ENCODE peak calls at places on chromosomes 1 and 21, in five cellular contexts. One of them, this sample, is unnamed. For H3K36me3, the result is how much of the 10 kb centered on the place peaks cover.

GRCh38 chr1:179023946-179024345 is 1.7 kb upstream of the FAM20B start:
- DNase-seq in mesendoderm: no peak
- DNase-seq in IMR-90: no peak
- DNase-seq in H1: no peak
- DNase-seq in neuronal stem cell: no peak
- DNase-seq in this sample: no peak

GRCh38 chr1:220921498-220921897 is 42.3 kb downstream of the HLX start:
- DNase-seq in mesendoderm: peak
- DNase-seq in IMR-90: no peak
- DNase-seq in H1: no peak
- DNase-seq in neuronal stem cell: no peak
- DNase-seq in this sample: no peak

GRCh38 chr1:4461726-4462290 is 192.6 kb upstream of the AJAP1 start:
- DNase-seq in IMR-90: no peak
- DNase-seq in H1: no peak
- DNase-seq in neuronal stem cell: no peak
- DNase-seq in mesendoderm: no peak
- DNase-seq in this sample: no peak

GRCh38 chr1:207579436-207579799 is 65.5 kb upstream of the CR1L start:
- DNase-seq in H1: peak
- DNase-seq in IMR-90: peak
- DNase-seq in mesendoderm: peak
- DNase-seq in neuronal stem cell: peak
- DNase-seq in this sample: peak

GRCh38 chr1:24983006-24983680 is 53.1 kb upstream of the RUNX3 start:
- DNase-seq in H1: no peak
- DNase-seq in mesendoderm: no peak
- DNase-seq in IMR-90: no peak
- DNase-seq in neuronal stem cell: no peak
- DNase-seq in this sample: no peak

GRCh38 chr1:31442648-31442994 is 29.6 kb downstream of the SERINC2 start:
- DNase-seq in H1: no peak
- DNase-seq in IMR-90: no peak
- DNase-seq in neuronal stem cell: no peak
- DNase-seq in mesendoderm: no peak
- DNase-seq in this sample: no peak

GRCh38 chr1:39132505-39133339 is 71.8 kb upstream of the MACF1 start:
- DNase-seq in neuronal stem cell: peak
- DNase-seq in mesendoderm: peak
- DNase-seq in H1: peak
- DNase-seq in IMR-90: peak
- DNase-seq in this sample: peak

GRCh38 chr1:119298687-119299086 is 69.9 kb upstream of the HAO2 start:
- DNase-seq in H1: no peak
- DNase-seq in neuronal stem cell: no peak
- DNase-seq in mesendoderm: no peak
- DNase-seq in IMR-90: peak
- DNase-seq in this sample: no peak

GRCh38 chr21:31397515-31397926 is 53.5 kb upstream of the TIAM1 start:
- DNase-seq in neuronal stem cell: no peak
- DNase-seq in IMR-90: no peak
- DNase-seq in H1: no peak
- DNase-seq in mesendoderm: no peak
- DNase-seq in this sample: no peak

GRCh38 chr1:192913683-192914082 is 104.8 kb downstream of the RGS2 start:
- DNase-seq in IMR-90: no peak
- DNase-seq in neuronal stem cell: no peak
- DNase-seq in H1: no peak
- DNase-seq in mesendoderm: no peak
- DNase-seq in this sample: peak

GRCh38 chr1:23211955-23212354 is 5.3 kb downstream of the HTR1D start:
- DNase-seq in H1: no peak
- DNase-seq in neuronal stem cell: no peak
- DNase-seq in mesendoderm: no peak
- DNase-seq in IMR-90: no peak
- DNase-seq in this sample: no peak

GRCh38 chr1:9201421-9202239 is 32.9 kb upstream of the H6PD start:
- DNase-seq in mesendoderm: peak
- DNase-seq in H1: no peak
- DNase-seq in IMR-90: peak
- DNase-seq in neuronal stem cell: no peak
- DNase-seq in this sample: peak

GRCh38 chr1:234222561-234223280 is 150.5 kb upstream of the COA6 start:
- DNase-seq in mesendoderm: no peak
- DNase-seq in H1: no peak
- DNase-seq in IMR-90: no peak
- DNase-seq in neuronal stem cell: no peak
- DNase-seq in this sample: no peak

GRCh38 chr1:228478912-228479665 is 8.1 kb upstream of the RNF187 start:
- DNase-seq in neuronal stem cell: no peak
- DNase-seq in IMR-90: no peak
- DNase-seq in H1: no peak
- DNase-seq in mesendoderm: peak
- DNase-seq in this sample: no peak

GRCh38 chr1:175477248-175477647 is 266.1 kb downstream of the TNR start:
- DNase-seq in neuronal stem cell: no peak
- DNase-seq in IMR-90: no peak
- DNase-seq in mesendoderm: no peak
- DNase-seq in H1: no peak
- DNase-seq in this sample: no peak

GRCh38 chr1:61338899-61339298 is 256.5 kb downstream of the NFIA start:
- DNase-seq in neuronal stem cell: no peak
- DNase-seq in H1: no peak
- DNase-seq in IMR-90: no peak
- DNase-seq in mesendoderm: no peak
- DNase-seq in this sample: no peak

GRCh38 chr1:161973924-161974845 is 49.5 kb downstream of the OLFML2B start:
- DNase-seq in H1: no peak
- DNase-seq in neuronal stem cell: no peak
- DNase-seq in IMR-90: no peak
- DNase-seq in mesendoderm: no peak
- DNase-seq in this sample: no peak

GRCh38 chr1:200670215-200671118 is 760 bp upstream of the DDX59 start:
- DNase-seq in IMR-90: peak
- DNase-seq in H1: no peak
- DNase-seq in neuronal stem cell: no peak
- DNase-seq in mesendoderm: peak
- DNase-seq in this sample: no peak

GRCh38 chr1:64675718-64676345 is 69.0 kb upstream of the RAVER2 start:
- DNase-seq in IMR-90: peak
- DNase-seq in H1: no peak
- DNase-seq in neuronal stem cell: no peak
- DNase-seq in mesendoderm: no peak
- DNase-seq in this sample: peak

GRCh38 chr1:201861448-201861847 is 27.2 kb upstream of the SHISA4 start:
- DNase-seq in H1: no peak
- DNase-seq in mesendoderm: no peak
- DNase-seq in IMR-90: no peak
- DNase-seq in neuronal stem cell: no peak
- DNase-seq in this sample: peak

GRCh38 chr1:26774462-26774861 is 13.3 kb upstream of the PIGV start:
- DNase-seq in H1: no peak
- DNase-seq in neuronal stem cell: no peak
- DNase-seq in mesendoderm: no peak
- DNase-seq in IMR-90: no peak
- DNase-seq in this sample: no peak

GRCh38 chr1:192810253-192810880 is 1.5 kb downstream of the RGS2 start:
- DNase-seq in H1: no peak
- DNase-seq in mesendoderm: peak
- DNase-seq in neuronal stem cell: peak
- DNase-seq in IMR-90: peak
- DNase-seq in this sample: peak

GRCh38 chr21:45396620-45396995 is 8.4 kb upstream of the COL18A1 start:
- DNase-seq in IMR-90: no peak
- DNase-seq in mesendoderm: no peak
- DNase-seq in neuronal stem cell: no peak
- DNase-seq in H1: no peak
- DNase-seq in this sample: no peak

GRCh38 chr1:162696286-162696862 is 64.1 kb downstream of the DDR2 start:
- DNase-seq in neuronal stem cell: peak
- DNase-seq in mesendoderm: peak
- DNase-seq in H1: peak
- DNase-seq in IMR-90: peak
- DNase-seq in this sample: peak

GRCh38 chr1:48236716-48237470 is 14.4 kb downstream of the SLC5A9 start:
- DNase-seq in H1: no peak
- DNase-seq in neuronal stem cell: peak
- DNase-seq in mesendoderm: peak
- DNase-seq in IMR-90: peak
- DNase-seq in this sample: peak

GRCh38 chr21:46155514-46156377 is at the start of gene FTCD:
- DNase-seq in mesendoderm: no peak
- DNase-seq in H1: no peak
- DNase-seq in neuronal stem cell: no peak
- DNase-seq in IMR-90: no peak
- DNase-seq in this sample: no peak

GRCh38 chr1:220698607-220699016 is 8.4 kb downstream of the C1orf115 start:
- DNase-seq in mesendoderm: no peak
- DNase-seq in IMR-90: no peak
- DNase-seq in H1: no peak
- DNase-seq in neuronal stem cell: no peak
- DNase-seq in this sample: no peak

GRCh38 chr1:228758451-228758850 is 23.2 kb downstream of the RHOU start:
- DNase-seq in mesendoderm: no peak
- DNase-seq in H1: no peak
- DNase-seq in IMR-90: no peak
- DNase-seq in neuronal stem cell: no peak
- DNase-seq in this sample: no peak

GRCh38 chr1:7940034-7940433 is 605 bp downstream of the TNFRSF9 start:
- DNase-seq in IMR-90: no peak
- DNase-seq in mesendoderm: no peak
- DNase-seq in neuronal stem cell: no peak
- DNase-seq in H1: no peak
- DNase-seq in this sample: no peak

GRCh38 chr1:149936076-149936991 is at the start of gene MTMR11:
- DNase-seq in neuronal stem cell: no peak
- DNase-seq in IMR-90: peak
- DNase-seq in H1: no peak
- DNase-seq in mesendoderm: peak
- DNase-seq in this sample: peak

GRCh38 chr1:27418326-27418761 is 25.9 kb downstream of the GPR3 start:
- DNase-seq in IMR-90: peak
- DNase-seq in neuronal stem cell: no peak
- DNase-seq in mesendoderm: peak
- DNase-seq in H1: no peak
- DNase-seq in this sample: peak

GRCh38 chr1:116569776-116570357 is 959 bp downstream of the CD58 start:
- DNase-seq in H1: no peak
- DNase-seq in mesendoderm: no peak
- DNase-seq in neuronal stem cell: no peak
- DNase-seq in IMR-90: no peak
- DNase-seq in this sample: no peak

GRCh38 chr1:114956570-114956969 is 73.1 kb upstream of the TSHB start:
- DNase-seq in IMR-90: no peak
- DNase-seq in neuronal stem cell: peak
- DNase-seq in H1: peak
- DNase-seq in mesendoderm: peak
- DNase-seq in this sample: peak

GRCh38 chr1:23013657-23014056 is 2.0 kb downstream of the TEX46 start:
- DNase-seq in mesendoderm: peak
- DNase-seq in neuronal stem cell: peak
- DNase-seq in IMR-90: no peak
- DNase-seq in H1: no peak
- DNase-seq in this sample: no peak

DNA sequence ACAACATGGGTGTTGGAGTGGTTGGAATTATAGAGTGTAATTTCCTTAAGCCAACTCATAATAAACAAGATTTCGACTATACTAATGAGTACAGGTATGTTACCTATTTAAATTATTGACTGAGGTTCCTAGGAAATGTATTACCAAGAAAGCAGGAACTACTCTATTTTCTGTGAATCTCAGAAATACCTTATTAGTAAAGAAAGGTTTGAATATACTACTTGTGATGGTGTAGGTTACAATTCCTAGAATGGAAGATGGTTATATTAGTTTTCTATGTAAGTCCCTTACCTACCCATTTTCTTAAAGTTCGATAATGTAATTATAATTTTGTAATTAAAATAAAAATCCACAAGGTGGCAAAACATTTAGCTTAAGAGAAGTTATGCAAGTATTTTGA is 29.3 kb downstream of the MORC3 start:
- DNase-seq in mesendoderm: no peak
- DNase-seq in IMR-90: no peak
- DNase-seq in neuronal stem cell: no peak
- DNase-seq in H1: no peak
- DNase-seq in this sample: no peak
- H3K36me3 ChIP-seq in mesendoderm: under half
- H3K36me3 ChIP-seq in IMR-90: under half
- H3K36me3 ChIP-seq in neuronal stem cell: under half
- H3K36me3 ChIP-seq in H1: under half
- H3K36me3 ChIP-seq in this sample: half or more

DNA sequence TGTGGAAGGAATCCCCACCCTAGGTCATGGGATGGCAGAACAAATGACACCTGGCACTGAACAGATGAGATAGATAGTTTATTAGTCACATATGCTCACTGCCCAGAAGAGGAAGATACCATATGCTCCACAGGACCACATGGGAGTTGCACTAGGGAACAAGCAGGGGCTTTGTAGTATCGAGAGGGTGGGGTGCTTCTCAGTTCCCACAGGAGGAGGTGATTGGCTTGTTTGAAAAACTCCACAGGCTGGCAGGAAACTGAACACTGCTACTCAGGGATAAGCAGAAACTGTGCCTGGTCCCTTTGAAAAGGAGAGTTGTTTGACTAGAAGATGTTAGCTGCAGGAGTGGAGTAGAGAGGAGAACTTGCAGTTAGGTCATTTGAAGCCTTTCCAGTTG is 31.9 kb upstream of the RXRG start:
- DNase-seq in H1: no peak
- DNase-seq in neuronal stem cell: no peak
- DNase-seq in IMR-90: no peak
- DNase-seq in mesendoderm: no peak
- DNase-seq in this sample: no peak
- H2BK15ac ChIP-seq in H1: no peak
- H2BK15ac ChIP-seq in neuronal stem cell: no peak
- H2BK15ac ChIP-seq in IMR-90: no peak
- H2BK15ac ChIP-seq in mesendoderm: no peak
- H2BK15ac ChIP-seq in this sample: no peak

GRCh38 chr1:156866679-156867015 is 6.0 kb downstream of the NTRK1 start:
- DNase-seq in H1: no peak
- DNase-seq in mesendoderm: no peak
- DNase-seq in neuronal stem cell: no peak
- DNase-seq in IMR-90: no peak
- DNase-seq in this sample: no peak
- H3K9ac ChIP-seq in H1: no peak
- H3K9ac ChIP-seq in mesendoderm: no peak
- H3K9ac ChIP-seq in neuronal stem cell: no peak
- H3K9ac ChIP-seq in IMR-90: no peak
- H3K9ac ChIP-seq in this sample: no peak

DNA sequence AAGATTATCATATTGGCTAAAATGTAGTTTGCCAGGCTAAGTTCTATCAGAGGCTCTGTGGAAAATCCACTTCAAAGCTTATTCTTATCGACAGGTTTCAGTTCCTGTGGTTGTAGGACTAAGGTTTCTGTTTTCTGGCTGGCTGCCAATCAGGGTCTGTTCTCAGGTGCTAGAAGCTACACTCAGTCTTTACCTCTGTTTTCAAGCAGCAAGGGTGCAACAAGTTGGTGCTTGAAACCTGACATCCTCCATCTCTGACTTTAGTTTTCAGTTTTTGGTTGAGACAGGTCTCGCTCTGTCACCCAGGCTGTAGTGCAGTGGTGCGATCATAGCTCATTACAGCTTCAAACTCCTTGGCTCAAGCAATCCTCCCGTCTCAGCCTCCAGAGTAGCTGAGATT is 15.3 kb upstream of the TMCO2 start:
- DNase-seq in H1: no peak
- DNase-seq in neuronal stem cell: no peak
- DNase-seq in IMR-90: no peak
- DNase-seq in mesendoderm: no peak
- DNase-seq in this sample: no peak
- H3K36me3 ChIP-seq in H1: under half
- H3K36me3 ChIP-seq in neuronal stem cell: under half
- H3K36me3 ChIP-seq in IMR-90: under half
- H3K36me3 ChIP-seq in mesendoderm: under half
- H3K36me3 ChIP-seq in this sample: under half

This sample was measured in mesenchymal stem cell.